ENCODE peak calls at places on chromosome 2, in eight cellular contexts. S is HepG2, H is osteoblast, K is left ventricle myocardium inferior, E is lung, I is mucosa of descending colon, R is glutamatergic neuron, M is Peyer's patch. L is an unnamed sample.

GRCh38 chr2:105329561-105330495 is at the start of gene TGFBRAP1:
- DNase-seq in S (peak), E (peak), H (peak), I (peak), M (peak), K (peak), R (peak), L (peak)

GRCh38 chr2:102301867-102302362 is 9.4 kb upstream of the IL1RL1 start:
- DNase-seq in E (no peak), H (no peak), M (peak), I (peak), K (no peak), S (no peak), R (no peak), L (peak)

GRCh38 chr2:131105950-131106801 is 1.0 kb downstream of the PLEKHB2 start:
- DNase-seq in I (peak), K (no peak), S (peak), M (peak), R (no peak), H (peak), E (peak), L (peak)

GRCh38 chr2:26455037-26455800 is 22.7 kb downstream of the OTOF start:
- DNase-seq in K (no peak), I (no peak), E (no peak), H (no peak), S (no peak), R (no peak), M (no peak), L (no peak)

GRCh38 chr2:152611458-152612231 is 105.6 kb downstream of the PRPF40A start:
- DNase-seq in S (no peak), I (peak), M (no peak), R (no peak), E (peak), H (no peak), K (peak), L (peak)

GRCh38 chr2:80340022-80340421 is 35.5 kb upstream of the LRRTM1 start:
- DNase-seq in M (no peak), E (no peak), S (no peak), I (no peak), K (no peak), R (no peak), H (no peak), L (no peak)

GRCh38 chr2:217360781-217361485 is 501.1 kb upstream of the TNP1 start:
- DNase-seq in H (peak), K (no peak), M (no peak), S (no peak), R (no peak), E (no peak), I (no peak), L (peak)

GRCh38 chr2:145159676-145160075 is 639.8 kb upstream of the ZEB2 start:
- DNase-seq in I (no peak), S (no peak), K (no peak), M (no peak), E (no peak), R (no peak), H (no peak), L (no peak)

GRCh38 chr2:217978536-217979150 is 24.2 kb downstream of the TNS1 start:
- DNase-seq in E (no peak), M (no peak), K (no peak), S (no peak), H (peak), I (no peak), R (peak), L (no peak)

GRCh38 chr2:181776336-181776735 is 96.0 kb upstream of the NEUROD1 start:
- DNase-seq in S (no peak), M (no peak), R (no peak), K (no peak), I (no peak), E (no peak), H (no peak), L (no peak)

GRCh38 chr2:26469092-26469710 is 8.7 kb downstream of the OTOF start:
- DNase-seq in R (peak), K (no peak), M (no peak), H (peak), I (peak), E (peak), S (peak), L (peak)

GRCh38 chr2:205989291-205990071 is 96.5 kb downstream of the INO80D start:
- DNase-seq in S (peak), E (no peak), R (no peak), M (no peak), H (no peak), K (no peak), I (no peak), L (peak)

DNA sequence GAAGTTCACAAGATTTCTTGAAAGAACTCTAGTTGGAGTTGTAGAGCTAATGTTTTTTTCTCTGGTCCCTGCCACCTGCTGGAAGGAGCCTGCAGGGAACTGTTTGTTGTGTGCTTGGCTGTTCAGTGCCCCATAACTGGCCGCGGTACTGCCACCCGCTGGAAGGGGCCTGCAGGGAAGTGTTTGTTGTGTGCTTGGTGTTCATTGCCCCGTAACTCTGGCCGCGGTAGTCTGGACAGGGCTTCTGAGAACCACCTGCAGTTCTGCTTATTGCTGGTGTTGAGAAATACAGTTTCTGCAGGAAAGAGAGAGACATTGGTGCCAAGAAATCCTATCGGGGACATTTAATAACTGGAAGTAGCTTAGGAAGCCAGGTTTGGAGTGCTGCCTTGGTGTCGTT is 58.1 kb downstream of the AGAP1 start:
- DNase-seq in H (peak), S (peak), E (peak), R (peak), K (peak), I (peak), M (no peak), L (peak)
- TF ChIP-seq CTCF in H (peak), S (peak), E (peak), R (no peak), K (peak), I (peak), M (peak), L (peak)

DNA sequence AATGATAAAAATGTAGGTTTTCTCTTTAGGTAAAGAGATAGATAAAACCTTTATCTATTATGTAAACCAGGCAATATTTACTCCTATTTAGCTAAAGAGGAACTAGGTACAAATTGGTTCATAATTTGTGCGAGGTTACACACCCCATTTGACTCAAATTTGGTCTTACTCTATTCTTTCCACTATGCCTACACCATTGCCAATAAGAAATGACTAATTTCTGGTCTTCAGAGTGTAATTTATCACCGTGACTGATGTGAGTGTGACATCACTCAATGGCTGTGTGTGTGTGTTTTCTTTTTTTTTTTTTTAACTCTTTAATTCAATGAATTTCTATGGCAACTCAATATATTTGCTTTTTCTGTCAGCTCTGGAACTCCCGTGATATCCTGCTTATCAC is 955.8 kb downstream of the TDRD15 start:
- DNase-seq in M (no peak), R (no peak), E (no peak), H (no peak), I (no peak), S (no peak), K (no peak), L (no peak)
- TF ChIP-seq CTCF in M (no peak), R (no peak), E (no peak), H (no peak), I (no peak), S (no peak), K (no peak), L (no peak)

GRCh38 chr2:34570266-34570872 is 971.3 kb upstream of the FAM98A start:
- DNase-seq in H (no peak), E (no peak), M (no peak), K (no peak), S (peak), R (no peak), I (peak), L (peak)
- TF ChIP-seq CTCF in H (no peak), E (no peak), M (peak), K (peak), S (peak), R (no peak), I (no peak), L (peak)

GRCh38 chr2:147760984-147761383 is 83.8 kb upstream of the ACVR2A start:
- DNase-seq in R (no peak), E (no peak), M (no peak), S (no peak), K (no peak), H (peak), I (no peak), L (no peak)

GRCh38 chr2:147756103-147756502 is 88.7 kb upstream of the ACVR2A start:
- DNase-seq in R (no peak), K (no peak), I (no peak), S (no peak), E (no peak), H (no peak), M (no peak), L (no peak)
- TF ChIP-seq CTCF in R (no peak), K (no peak), I (no peak), S (no peak), E (no peak), H (no peak), M (no peak), L (no peak)

GRCh38 chr2:37323176-37323575 is 1.5 kb downstream of the PRKD3 start:
- DNase-seq in R (no peak), S (no peak), E (no peak), K (no peak), M (no peak), H (no peak), I (no peak), L (peak)

GRCh38 chr2:37323770-37324535 is 680 bp downstream of the PRKD3 start:
- DNase-seq in K (peak), H (peak), M (peak), S (peak), E (no peak), R (peak), I (peak), L (peak)

GRCh38 chr2:37324786-37325624 is at the start of gene PRKD3:
- DNase-seq in S (peak), E (peak), M (peak), R (peak), I (peak), K (peak), H (peak), L (peak)

GRCh38 chr2:37325625-37326071 is 1.0 kb upstream of the PRKD3 start:
- DNase-seq in I (peak), H (no peak), E (no peak), K (no peak), M (no peak), R (no peak), S (no peak), L (no peak)

GRCh38 chr2:37324536-37324785 is 172 bp downstream of the PRKD3 start:
- DNase-seq in H (no peak), K (peak), I (peak), E (peak), S (peak), M (peak), R (peak), L (no peak)
- TF ChIP-seq CTCF in H (no peak), K (no peak), I (no peak), E (no peak), S (peak), M (no peak), R (no peak), L (peak)

DNA sequence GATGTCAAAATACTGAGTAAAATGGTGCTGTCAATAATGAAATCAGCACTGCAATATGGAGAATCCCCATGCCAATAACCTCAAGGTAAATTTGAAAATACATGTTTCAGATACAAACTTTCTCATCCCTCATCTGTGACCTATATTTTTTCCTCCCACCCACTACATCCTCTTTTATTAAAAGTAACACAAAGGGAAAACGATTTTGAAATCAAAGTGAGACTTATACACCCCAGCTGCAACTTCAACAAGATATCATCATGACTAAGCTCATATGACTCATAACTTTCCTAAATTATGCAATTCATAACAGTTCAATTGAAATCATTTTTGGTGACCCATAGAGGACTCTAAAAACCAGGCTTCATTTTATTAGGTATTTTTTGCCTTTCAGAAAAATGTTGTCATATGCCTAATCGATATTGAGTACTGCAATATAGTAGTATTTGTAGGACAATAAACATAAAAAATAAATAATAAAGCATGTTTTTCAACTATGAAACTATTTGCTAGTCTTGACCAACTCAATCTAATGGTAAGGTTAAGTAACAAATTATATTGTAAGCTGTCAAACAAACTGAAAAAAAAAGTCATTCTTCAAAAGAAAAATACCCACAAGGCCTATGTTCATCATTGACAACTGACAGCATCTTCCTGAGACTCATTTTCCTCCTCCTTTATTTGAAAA is 3.0 kb downstream of the ADAM17 start:
- DNase-seq in R (no peak), S (no peak), M (no peak), I (no peak), K (no peak), H (peak), E (peak), L (peak)
- TF ChIP-seq CTCF in R (no peak), S (no peak), M (no peak), I (no peak), K (no peak), H (no peak), E (no peak), L (no peak)

GRCh38 chr2:74199275-74199701 is 873 bp downstream of the MTHFD2 start:
- DNase-seq in E (no peak), S (no peak), R (no peak), M (peak), K (no peak), I (no peak), H (no peak), L (no peak)
- TF ChIP-seq CTCF in E (no peak), S (no peak), R (peak), M (no peak), K (no peak), I (no peak), H (no peak), L (no peak)

GRCh38 chr2:231904161-231904611 is 22.0 kb downstream of the NPPC start:
- DNase-seq in H (peak), K (peak), R (peak), E (no peak), M (no peak), S (no peak), I (peak), L (no peak)

GRCh38 chr2:231902598-231902997 is 23.6 kb downstream of the NPPC start:
- DNase-seq in R (peak), I (no peak), M (no peak), K (peak), H (peak), E (no peak), S (no peak), L (no peak)

GRCh38 chr2:231900975-231901374 is 25.2 kb downstream of the NPPC start:
- DNase-seq in E (no peak), R (peak), H (peak), S (no peak), M (no peak), I (no peak), K (peak), L (no peak)

GRCh38 chr2:231905026-231905425 is 21.2 kb downstream of the NPPC start:
- DNase-seq in E (no peak), M (no peak), H (peak), I (no peak), R (peak), K (peak), S (no peak), L (no peak)

GRCh38 chr2:231900486-231900942 is 25.7 kb downstream of the NPPC start:
- DNase-seq in M (peak), K (peak), I (peak), S (peak), H (peak), E (peak), R (peak), L (peak)
- TF ChIP-seq CTCF in M (peak), K (peak), I (peak), S (peak), H (peak), E (no peak), R (peak), L (peak)

DNA sequence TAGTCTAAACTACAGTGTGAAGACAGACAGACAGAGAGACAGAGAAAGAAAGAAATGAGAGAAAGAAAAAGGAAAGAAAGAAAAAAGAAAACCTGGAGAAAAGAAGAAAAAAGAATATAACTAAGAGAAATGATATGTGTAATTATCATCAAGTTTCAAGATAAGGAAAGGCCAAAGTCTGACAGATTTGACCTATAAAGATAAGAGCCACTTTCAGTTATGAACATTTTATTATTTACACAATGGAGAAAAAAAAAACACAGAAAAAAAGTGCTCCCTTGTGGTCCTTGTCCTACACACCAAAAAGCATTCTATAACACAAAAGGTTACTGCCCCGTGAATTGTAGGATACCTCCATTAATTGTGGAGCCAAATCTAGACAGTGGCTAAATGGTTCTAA is 937.2 kb upstream of the DDX18 start:
- DNase-seq in H (no peak), E (no peak), K (no peak), S (no peak), M (no peak), I (no peak), R (no peak), L (no peak)
- TF ChIP-seq CTCF in H (no peak), E (no peak), K (no peak), S (no peak), M (no peak), I (no peak), R (no peak), L (no peak)

L was measured in MCF 10A.